ENCODE peak calls at places on chromosomes 3 and 15, in seven cellular contexts. W, P, B, O, K, M and T are unnamed samples.

GRCh38 chr3:156150434-156151066 is 30.2 kb downstream of the KCNAB1 start:
- DNase-seq in W (peak; percentile 86), M (peak; percentile 15), K (peak; percentile 62), B (peak; percentile 57), P (peak; percentile 38), O (no peak), T (peak; percentile 25)

GRCh38 chr3:187265461-187265955 is 26.0 kb downstream of the MASP1 start:
- DNase-seq in M (no peak), O (no peak), P (no peak), W (no peak), K (no peak), B (no peak), T (no peak)

GRCh38 chr15:77944002-77944867 is 133.3 kb downstream of the TBC1D2B start:
- DNase-seq in M (no peak), P (peak; percentile 68), B (peak; percentile 95), W (peak; percentile 77), O (peak; percentile 90), K (peak; percentile 62), T (peak; percentile 89)

GRCh38 chr15:68186671-68187397 is 18.3 kb downstream of the CALML4 start:
- DNase-seq in O (no peak), W (peak; percentile 77), P (no peak), K (peak; percentile 59), B (no peak), M (no peak), T (no peak)

GRCh38 chr15:42020713-42021273 is at the start of gene PLA2G4E:
- DNase-seq in P (no peak), B (no peak), K (peak; percentile 56), M (no peak), W (no peak), O (no peak), T (no peak)

GRCh38 chr15:67110958-67111864 is 45.8 kb downstream of the SMAD3 start:
- DNase-seq in M (no peak), O (no peak), W (no peak), B (no peak), K (no peak), P (no peak), T (no peak)

GRCh38 chr3:150090006-150090405 is 119.3 kb upstream of the PFN2 start:
- DNase-seq in W (no peak), M (no peak), B (no peak), K (no peak), O (no peak), P (no peak), T (no peak)

GRCh38 chr15:92097473-92098178 is 244.1 kb downstream of the SLCO3A1 start:
- DNase-seq in W (peak; percentile 67), B (peak; percentile 70), O (no peak), P (peak; percentile 51), K (peak; percentile 61), M (peak; percentile 16), T (no peak)

GRCh38 chr3:67064105-67064504 is 66.0 kb downstream of the KBTBD8 start:
- DNase-seq in O (no peak), P (no peak), W (peak; percentile 19), B (no peak), K (peak; percentile 7), M (no peak), T (no peak)

GRCh38 chr3:64223809-64224570 is 1.3 kb downstream of the PRICKLE2 start:
- DNase-seq in O (no peak), M (no peak), K (no peak), W (peak; percentile 77), B (no peak), P (no peak), T (no peak)

GRCh38 chr3:37387462-37387861 is 213.1 kb upstream of the LRRFIP2 start:
- DNase-seq in W (no peak), M (no peak), O (no peak), B (no peak), K (no peak), P (no peak), T (no peak)

GRCh38 chr3:126340943-126341754 is 16.1 kb downstream of the KLF15 start:
- DNase-seq in K (no peak), M (no peak), W (no peak), P (no peak), B (no peak), O (no peak), T (peak; percentile 15)

GRCh38 chr3:42300013-42300412 is 34.0 kb upstream of the CCK start:
- DNase-seq in P (peak; percentile 29), O (no peak), M (peak; percentile 7), B (peak; percentile 46), W (peak; percentile 61), K (peak; percentile 68), T (no peak)

GRCh38 chr15:100873029-100873677 is 6.5 kb upstream of the ALDH1A3 start:
- DNase-seq in K (peak; percentile 89), B (peak; percentile 92), W (peak; percentile 94), O (no peak), M (peak; percentile 35), P (peak; percentile 55), T (no peak)

GRCh38 chr3:56185827-56186226 is 282.4 kb downstream of the ERC2 start:
- DNase-seq in K (no peak), P (no peak), B (no peak), W (no peak), M (no peak), O (no peak), T (no peak)

GRCh38 chr3:133387341-133387740 is 12.5 kb upstream of the BFSP2 start:
- DNase-seq in P (no peak), W (no peak), K (no peak), O (no peak), M (no peak), B (no peak), T (no peak)

GRCh38 chr3:195246608-195247007 is 24.4 kb downstream of the XXYLT1 start:
- DNase-seq in M (no peak), K (no peak), O (no peak), B (no peak), W (no peak), P (no peak), T (no peak)

GRCh38 chr3:129587061-129587460 is 19.4 kb downstream of the PLXND1 start:
- DNase-seq in M (no peak), B (no peak), O (no peak), K (no peak), P (no peak), W (no peak), T (no peak)

GRCh38 chr15:35485411-35485810 is 60.6 kb downstream of the DPH6 start:
- DNase-seq in P (no peak), W (no peak), O (no peak), M (no peak), K (no peak), B (no peak), T (no peak)

GRCh38 chr3:11452988-11453847 is 181.0 kb downstream of the ATG7 start:
- DNase-seq in W (peak; percentile 80), P (no peak), K (peak; percentile 35), M (no peak), B (peak; percentile 54), O (no peak), T (no peak)

GRCh38 chr3:127264794-127265514 is 22.9 kb downstream of the PRR20G start:
- DNase-seq in M (no peak), P (no peak), O (no peak), B (no peak), W (no peak), K (no peak), T (no peak)

GRCh38 chr15:45794768-45795486 is 160.1 kb downstream of the SQOR start:
- DNase-seq in O (no peak), M (no peak), K (no peak), B (no peak), P (no peak), W (no peak), T (no peak)

GRCh38 chr3:107752202-107752990 is 229.6 kb downstream of the BBX start:
- DNase-seq in P (no peak), W (peak; percentile 52), K (peak; percentile 50), M (no peak), B (peak; percentile 50), O (no peak), T (no peak)

GRCh38 chr3:107757140-107757539 is 234.4 kb downstream of the BBX start:
- DNase-seq in K (no peak), O (no peak), B (no peak), M (no peak), P (no peak), W (no peak), T (no peak)

GRCh38 chr3:107756649-107757048 is 233.9 kb downstream of the BBX start:
- DNase-seq in P (no peak), M (no peak), B (no peak), W (no peak), K (no peak), O (no peak), T (no peak)

GRCh38 chr3:107753988-107754387 is 231.2 kb downstream of the BBX start:
- DNase-seq in W (no peak), M (no peak), O (no peak), P (no peak), B (no peak), K (no peak), T (no peak)

GRCh38 chr3:107753494-107753893 is 230.7 kb downstream of the BBX start:
- DNase-seq in B (peak; percentile 60), W (peak; percentile 58), K (peak; percentile 63), O (no peak), P (no peak), M (no peak), T (peak; percentile 14)
- TF ChIP-seq CTCF in B (peak; percentile 58), W (peak; percentile 66), K (peak; percentile 40), O (peak; percentile 56), P (peak; percentile 38), M (no peak), T (no peak)

GRCh38 chr15:57111002-57111401 is 192.6 kb downstream of the TCF12 start:
- DNase-seq in K (no peak), W (no peak), B (no peak), M (no peak), O (no peak), P (no peak), T (no peak)
- TF ChIP-seq CTCF in K (no peak), W (peak; percentile 25), B (no peak), M (no peak), O (peak; percentile 24), P (no peak), T (no peak)

GRCh38 chr3:103295974-103296570 is 861.3 kb downstream of the ZPLD1 start:
- DNase-seq in W (peak; percentile 22), O (no peak), P (no peak), K (peak; percentile 23), M (no peak), B (peak; percentile 31), T (no peak)
- TF ChIP-seq CTCF in W (peak; percentile 21), O (peak; percentile 21), P (no peak), K (peak; percentile 46), M (no peak), B (peak; percentile 8), T (no peak)

GRCh38 chr3:168025076-168025475 is 70.6 kb downstream of the GOLIM4 start:
- DNase-seq in M (no peak), P (no peak), W (peak; percentile 51), O (no peak), B (peak; percentile 6), K (peak; percentile 21), T (no peak)

GRCh38 chr3:168021737-168022450 is 73.8 kb downstream of the GOLIM4 start:
- DNase-seq in P (no peak), M (no peak), K (no peak), W (no peak), B (no peak), O (no peak), T (no peak)

GRCh38 chr3:168026764-168027163 is 69.0 kb downstream of the GOLIM4 start:
- DNase-seq in P (no peak), K (no peak), B (no peak), M (no peak), O (no peak), W (no peak), T (no peak)

GRCh38 chr3:168029705-168030104 is 66.0 kb downstream of the GOLIM4 start:
- DNase-seq in W (no peak), B (no peak), K (no peak), M (no peak), O (no peak), P (no peak), T (no peak)

GRCh38 chr3:168024537-168024941 is 71.2 kb downstream of the GOLIM4 start:
- DNase-seq in K (peak; percentile 68), B (peak; percentile 84), P (no peak), M (no peak), W (peak; percentile 89), O (no peak), T (no peak)
- TF ChIP-seq CTCF in K (no peak), B (no peak), P (no peak), M (no peak), W (no peak), O (no peak), T (no peak)